ENCODE peak calls at places on chromosomes 6 and 20, in six cellular contexts. K, G, C, F, P and Y are unnamed samples.

GRCh38 chr6:44624226-44624625 is 236.7 kb downstream of the CDC5L start:
- DNase-seq in K (no peak), G (no peak), C (no peak), F (no peak), P (no peak), Y (no peak)

GRCh38 chr6:82910394-82910793 is 155.2 kb downstream of the UBE3D start:
- DNase-seq in K (no peak), G (no peak), C (no peak), F (no peak), P (no peak), Y (no peak)

GRCh38 chr20:35643045-35643444 is 21.7 kb downstream of the CPNE1 start:
- DNase-seq in K (no peak), G (no peak), C (no peak), F (no peak), P (no peak), Y (no peak)

GRCh38 chr6:27757307-27757706 is 154.9 kb downstream of the OR2B2 start:
- DNase-seq in K (peak; percentile 60), G (no peak), C (peak; percentile 37), F (peak; percentile 43), P (no peak), Y (peak; percentile 22)

GRCh38 chr6:42434237-42434636 is 17.5 kb downstream of the TRERF1 start:
- DNase-seq in K (no peak), G (no peak), C (no peak), F (no peak), P (no peak), Y (no peak)

GRCh38 chr6:101741474-101742171 is 348.1 kb downstream of the GRIK2 start:
- DNase-seq in K (no peak), G (no peak), C (no peak), F (no peak), P (no peak), Y (no peak)

GRCh38 chr6:97175806-97176205 is 107.2 kb downstream of the MMS22L start:
- DNase-seq in K (no peak), G (peak; percentile 5), C (no peak), F (no peak), P (no peak), Y (no peak)

GRCh38 chr20:53994088-53994487 is 76.3 kb downstream of the BCAS1 start:
- DNase-seq in K (no peak), G (no peak), C (no peak), F (no peak), P (no peak), Y (no peak)

GRCh38 chr6:3630258-3630828 is 121.2 kb downstream of the PXDC1 start:
- DNase-seq in K (no peak), G (no peak), C (no peak), F (peak; percentile 14), P (no peak), Y (no peak)

GRCh38 chr6:18584372-18584771 is 197.2 kb downstream of the RNF144B start:
- DNase-seq in K (no peak), G (no peak), C (no peak), F (no peak), P (no peak), Y (no peak)

GRCh38 chr6:32148722-32149576 is 2.8 kb downstream of the PRRT1 start:
- DNase-seq in K (peak; percentile 36), G (peak; percentile 60), C (peak; percentile 71), F (peak; percentile 69), P (peak; percentile 37), Y (no peak)

GRCh38 chr20:3702992-3703391 is 9.4 kb downstream of the SIGLEC1 start:
- DNase-seq in K (no peak), G (no peak), C (no peak), F (no peak), P (no peak), Y (no peak)

GRCh38 chr20:19909696-19910095 is 107.5 kb upstream of the NAA20 start:
- DNase-seq in K (no peak), G (peak; percentile 18), C (no peak), F (no peak), P (no peak), Y (no peak)

GRCh38 chr6:35686873-35687557 is 1.7 kb downstream of the FKBP5 start:
- DNase-seq in K (peak; percentile 50), G (no peak), C (no peak), F (no peak), P (no peak), Y (no peak)

GRCh38 chr6:133645000-133645619 is 243.8 kb upstream of the TCF21 start:
- DNase-seq in K (no peak), G (peak; percentile 70), C (no peak), F (no peak), P (no peak), Y (no peak)

GRCh38 chr6:157285422-157285779 is 37.9 kb downstream of the TMEM242 start:
- DNase-seq in K (no peak), G (no peak), C (no peak), F (no peak), P (no peak), Y (no peak)

GRCh38 chr6:167698540-167698939 is 128.2 kb upstream of the AFDN start:
- DNase-seq in K (no peak), G (no peak), C (no peak), F (no peak), P (no peak), Y (no peak)

GRCh38 chr20:2653511-2654383 is 1.3 kb downstream of the NOP56 start:
- DNase-seq in K (no peak), G (no peak), C (no peak), F (no peak), P (no peak), Y (no peak)

GRCh38 chr6:57267586-57268293 is 45.6 kb upstream of the RAB23 start:
- DNase-seq in K (no peak), G (peak; percentile 99), C (peak; percentile 31), F (peak; percentile 34), P (peak; percentile 4), Y (peak; percentile 43)

GRCh38 chr20:47620808-47621805 is 119.4 kb downstream of the NCOA3 start:
- DNase-seq in K (peak; percentile 44), G (peak; percentile 80), C (peak; percentile 54), F (no peak), P (no peak), Y (peak; percentile 49)